ENCODE peak calls at places on chromosomes 4 and X, in five cellular contexts. One of them, this sample, is unnamed.

GRCh38 chr4:121096174-121096573 is 23.8 kb upstream of the NDNF start:
- DNase-seq in GM04503: no peak
- DNase-seq in sigmoid colon: no peak
- DNase-seq in neural crest cell: no peak
- DNase-seq in NCI-H1092: no peak
- DNase-seq in this sample: no peak

GRCh38 chr4:53644607-53645006 is 53.3 kb upstream of the LNX1 start:
- DNase-seq in GM04503: no peak
- DNase-seq in sigmoid colon: no peak
- DNase-seq in neural crest cell: no peak
- DNase-seq in NCI-H1092: no peak
- DNase-seq in this sample: no peak

GRCh38 chr4:128056396-128056795 is 4.7 kb upstream of the LARP1B start:
- DNase-seq in GM04503: no peak
- DNase-seq in sigmoid colon: no peak
- DNase-seq in neural crest cell: no peak
- DNase-seq in NCI-H1092: no peak
- DNase-seq in this sample: no peak

GRCh38 chrX:115031989-115032388 is 14.6 kb upstream of the IL13RA2 start:
- DNase-seq in GM04503: no peak
- DNase-seq in sigmoid colon: no peak
- DNase-seq in neural crest cell: no peak
- DNase-seq in NCI-H1092: no peak
- DNase-seq in this sample: no peak

GRCh38 chrX:8672176-8672575 is 59.8 kb downstream of the ANOS1 start:
- DNase-seq in GM04503: no peak
- DNase-seq in sigmoid colon: no peak
- DNase-seq in neural crest cell: no peak
- DNase-seq in NCI-H1092: no peak
- DNase-seq in this sample: no peak

GRCh38 chr4:123399638-123400358 is 3.2 kb downstream of the SPRY1 start:
- DNase-seq in GM04503: no peak
- DNase-seq in sigmoid colon: no peak
- DNase-seq in neural crest cell: no peak
- DNase-seq in NCI-H1092: no peak
- DNase-seq in this sample: no peak

GRCh38 chr4:53602390-53602789 is 11.1 kb upstream of the LNX1 start:
- DNase-seq in GM04503: no peak
- DNase-seq in sigmoid colon: no peak
- DNase-seq in neural crest cell: no peak
- DNase-seq in NCI-H1092: no peak
- DNase-seq in this sample: no peak

GRCh38 chrX:96776966-96777365 is 92.3 kb downstream of the DIAPH2 start:
- DNase-seq in GM04503: no peak
- DNase-seq in sigmoid colon: no peak
- DNase-seq in neural crest cell: no peak
- DNase-seq in NCI-H1092: no peak
- DNase-seq in this sample: no peak

GRCh38 chr4:128286474-128287158 is 997 bp downstream of the PGRMC2 start:
- DNase-seq in GM04503: peak
- DNase-seq in sigmoid colon: no peak
- DNase-seq in neural crest cell: no peak
- DNase-seq in NCI-H1092: no peak
- DNase-seq in this sample: no peak

GRCh38 chr4:182653596-182653995 is 263.6 kb downstream of the DCTD start:
- DNase-seq in GM04503: no peak
- DNase-seq in sigmoid colon: no peak
- DNase-seq in neural crest cell: no peak
- DNase-seq in NCI-H1092: no peak
- DNase-seq in this sample: no peak

GRCh38 chrX:17375631-17376380 is 806 bp downstream of the NHS start:
- DNase-seq in GM04503: no peak
- DNase-seq in sigmoid colon: peak
- DNase-seq in neural crest cell: peak
- DNase-seq in NCI-H1092: peak
- DNase-seq in this sample: no peak

GRCh38 chrX:8455600-8455999 is 9.0 kb upstream of the VCX3B start:
- DNase-seq in GM04503: no peak
- DNase-seq in sigmoid colon: no peak
- DNase-seq in neural crest cell: no peak
- DNase-seq in NCI-H1092: no peak
- DNase-seq in this sample: no peak

GRCh38 chr4:102543030-102543505 is 41.9 kb downstream of the NFKB1 start:
- DNase-seq in GM04503: no peak
- DNase-seq in sigmoid colon: no peak
- DNase-seq in neural crest cell: no peak
- DNase-seq in NCI-H1092: no peak
- DNase-seq in this sample: no peak

GRCh38 chr4:44016582-44017421 is 431.8 kb downstream of the KCTD8 start:
- DNase-seq in GM04503: no peak
- DNase-seq in sigmoid colon: no peak
- DNase-seq in neural crest cell: no peak
- DNase-seq in NCI-H1092: peak
- DNase-seq in this sample: peak

GRCh38 chr4:8536467-8536866 is 43.7 kb upstream of the GPR78 start:
- DNase-seq in GM04503: no peak
- DNase-seq in sigmoid colon: no peak
- DNase-seq in neural crest cell: no peak
- DNase-seq in NCI-H1092: no peak
- DNase-seq in this sample: no peak

GRCh38 chr4:33218238-33218637 is 2498.1 kb downstream of the PCDH7 start:
- DNase-seq in GM04503: no peak
- DNase-seq in sigmoid colon: no peak
- DNase-seq in neural crest cell: no peak
- DNase-seq in NCI-H1092: no peak
- DNase-seq in this sample: no peak

GRCh38 chr4:111512081-111512774 is 633.0 kb upstream of the FAM241A start:
- DNase-seq in GM04503: peak
- DNase-seq in sigmoid colon: no peak
- DNase-seq in neural crest cell: no peak
- DNase-seq in NCI-H1092: no peak
- DNase-seq in this sample: no peak

GRCh38 chrX:74514384-74514783 is 93.1 kb downstream of the SLC16A2 start:
- DNase-seq in GM04503: no peak
- DNase-seq in sigmoid colon: no peak
- DNase-seq in neural crest cell: no peak
- DNase-seq in NCI-H1092: no peak
- DNase-seq in this sample: no peak

GRCh38 chr4:182929296-182929695 is 12.1 kb upstream of the DCTD start:
- DNase-seq in GM04503: peak
- DNase-seq in sigmoid colon: no peak
- DNase-seq in neural crest cell: no peak
- DNase-seq in NCI-H1092: no peak
- DNase-seq in this sample: no peak

GRCh38 chr4:2417196-2417764 is 1.2 kb downstream of the ZFYVE28 start:
- DNase-seq in GM04503: no peak
- DNase-seq in sigmoid colon: no peak
- DNase-seq in neural crest cell: no peak
- DNase-seq in NCI-H1092: no peak
- DNase-seq in this sample: no peak

GRCh38 chr4:48047896-48048295 is 31.3 kb downstream of the NIPAL1 start:
- DNase-seq in GM04503: no peak
- DNase-seq in sigmoid colon: no peak
- DNase-seq in neural crest cell: no peak
- DNase-seq in NCI-H1092: no peak
- DNase-seq in this sample: no peak

GRCh38 chrX:3599787-3600465 is 113.5 kb downstream of the PRKX start:
- DNase-seq in GM04503: no peak
- DNase-seq in sigmoid colon: no peak
- DNase-seq in neural crest cell: no peak
- DNase-seq in NCI-H1092: no peak
- DNase-seq in this sample: no peak

GRCh38 chr4:25095756-25096552 is 64.3 kb downstream of the SEPSECS start:
- DNase-seq in GM04503: no peak
- DNase-seq in sigmoid colon: no peak
- DNase-seq in neural crest cell: no peak
- DNase-seq in NCI-H1092: no peak
- DNase-seq in this sample: no peak

GRCh38 chr4:15149842-15150592 is 147.7 kb downstream of the CPEB2 start:
- DNase-seq in GM04503: peak
- DNase-seq in sigmoid colon: peak
- DNase-seq in neural crest cell: peak
- DNase-seq in NCI-H1092: peak
- DNase-seq in this sample: peak

GRCh38 chr4:3261411-3262207 is 12.7 kb downstream of the MSANTD1 start:
- DNase-seq in GM04503: no peak
- DNase-seq in sigmoid colon: no peak
- DNase-seq in neural crest cell: no peak
- DNase-seq in NCI-H1092: no peak
- DNase-seq in this sample: no peak

GRCh38 chr4:76066546-76066945 is 8.0 kb upstream of the ART3 start:
- DNase-seq in GM04503: no peak
- DNase-seq in sigmoid colon: no peak
- DNase-seq in neural crest cell: no peak
- DNase-seq in NCI-H1092: no peak
- DNase-seq in this sample: no peak

GRCh38 chr4:45036677-45037076 is 310.3 kb upstream of the GNPDA2 start:
- DNase-seq in GM04503: no peak
- DNase-seq in sigmoid colon: no peak
- DNase-seq in neural crest cell: no peak
- DNase-seq in NCI-H1092: no peak
- DNase-seq in this sample: peak

GRCh38 chr4:128917781-128918180 is 108.3 kb downstream of the JADE1 start:
- DNase-seq in GM04503: no peak
- DNase-seq in sigmoid colon: no peak
- DNase-seq in neural crest cell: no peak
- DNase-seq in NCI-H1092: no peak
- DNase-seq in this sample: no peak

GRCh38 chr4:17173300-17173699 is 274.9 kb upstream of the LDB2 start:
- DNase-seq in GM04503: no peak
- DNase-seq in sigmoid colon: no peak
- DNase-seq in neural crest cell: no peak
- DNase-seq in NCI-H1092: no peak
- DNase-seq in this sample: no peak

GRCh38 chr4:15197005-15197404 is 194.7 kb downstream of the CPEB2 start:
- DNase-seq in GM04503: no peak
- DNase-seq in sigmoid colon: no peak
- DNase-seq in neural crest cell: peak
- DNase-seq in NCI-H1092: peak
- DNase-seq in this sample: no peak

This sample was measured in NCI-H2081 treated with DMSO at 0.1 percent for 48 hours.